ENCODE peak calls at places on chromosomes 5 and 9, in eight cellular contexts. Y is stimulated activated CD8-positive, alpha-beta memory T cell treated with anti-CD3 and anti-CD28 coated beads, Interleukin-4, amount 100 ng/mL, for 1 hour; A is endothelial cell; R is EL; P is naive thymus-derived CD8-positive, alpha-beta T cell; D is H54; N is amniotic stem cell; J is ovary. V is an unnamed sample.

GRCh38 chr9:136122425-136123383 is 4.0 kb upstream of the TMEM250 start:
- DNase-seq in Y (no peak), A (peak; percentile 79), R (peak; percentile 56), P (peak; percentile 84), D (peak; percentile 94), N (no peak), J (peak; percentile 67), V (no peak)

GRCh38 chr9:95770653-95771131 is 104.8 kb upstream of the ERCC6L2 start:
- DNase-seq in Y (no peak), A (no peak), R (no peak), P (no peak), D (no peak), N (no peak), J (no peak), V (no peak)

GRCh38 chr9:125649826-125650225 is 57.2 kb downstream of the MAPKAP1 start:
- DNase-seq in Y (no peak), A (no peak), R (no peak), P (no peak), D (no peak), N (no peak), J (no peak), V (no peak)

GRCh38 chr9:121837113-121838010 is 185.9 kb downstream of the DAB2IP start:
- DNase-seq in Y (no peak), A (no peak), R (no peak), P (no peak), D (no peak), N (no peak), J (peak; percentile 88), V (no peak)

GRCh38 chr5:62886603-62887315 is 308.1 kb downstream of the LRRC70 start:
- DNase-seq in Y (no peak), A (no peak), R (no peak), P (no peak), D (no peak), N (no peak), J (no peak), V (peak; percentile 81)

GRCh38 chr9:131738838-131739191 is 1.1 kb downstream of the RAPGEF1 start:
- DNase-seq in Y (no peak), A (no peak), R (no peak), P (no peak), D (no peak), N (no peak), J (no peak), V (no peak)

GRCh38 chr9:109254317-109254716 is 66.5 kb downstream of the EPB41L4B start:
- DNase-seq in Y (no peak), A (no peak), R (peak; percentile 71), P (no peak), D (no peak), N (no peak), J (no peak), V (peak; percentile 55)

GRCh38 chr9:132046456-132046855 is 33.2 kb downstream of the MED27 start:
- DNase-seq in Y (no peak), A (no peak), R (peak; percentile 42), P (no peak), D (no peak), N (no peak), J (no peak), V (no peak)

GRCh38 chr5:97062046-97062445 is 80.4 kb downstream of the LIX1 start:
- DNase-seq in Y (no peak), A (no peak), R (no peak), P (no peak), D (no peak), N (no peak), J (no peak), V (peak; percentile 74)

GRCh38 chr9:136110082-136111061 is 8.3 kb downstream of the TMEM250 start:
- DNase-seq in Y (no peak), A (no peak), R (peak; percentile 25), P (peak; percentile 67), D (no peak), N (no peak), J (peak; percentile 33), V (no peak)

GRCh38 chr5:16617272-16617973 is 626 bp upstream of the RETREG1 start:
- DNase-seq in Y (no peak), A (no peak), R (no peak), P (peak; percentile 84), D (no peak), N (no peak), J (no peak), V (no peak)

GRCh38 chr5:170306381-170306790 is 8.8 kb upstream of the LCP2 start:
- DNase-seq in Y (no peak), A (no peak), R (peak; percentile 24), P (no peak), D (no peak), N (no peak), J (peak; percentile 83), V (no peak)